ENCODE peak calls at places on chromosomes 4 and X, in five cellular contexts. One of them, this sample, is unnamed.

GRCh38 chr4:66906314-66906713 is 639.0 kb downstream of the CENPC start:
- DNase-seq in cardiac fibroblast: no peak
- DNase-seq in uterus: no peak
- DNase-seq in GM20000: no peak
- DNase-seq in omental fat pad: no peak
- DNase-seq in this sample: no peak

GRCh38 chr4:137363496-137363895 is 168.8 kb downstream of the PCDH18 start:
- DNase-seq in cardiac fibroblast: peak
- DNase-seq in uterus: no peak
- DNase-seq in GM20000: no peak
- DNase-seq in omental fat pad: no peak
- DNase-seq in this sample: no peak

GRCh38 chrX:18574591-18574990 is 97.3 kb downstream of the RS1 start:
- DNase-seq in cardiac fibroblast: peak
- DNase-seq in uterus: peak
- DNase-seq in GM20000: no peak
- DNase-seq in omental fat pad: no peak
- DNase-seq in this sample: no peak

GRCh38 chr4:153204247-153205027 is at the start of gene TRIM2:
- DNase-seq in cardiac fibroblast: peak
- DNase-seq in uterus: peak
- DNase-seq in GM20000: no peak
- DNase-seq in omental fat pad: peak
- DNase-seq in this sample: peak

GRCh38 chr4:22315643-22316042 is 200.2 kb downstream of the ADGRA3 start:
- DNase-seq in cardiac fibroblast: peak
- DNase-seq in uterus: no peak
- DNase-seq in GM20000: no peak
- DNase-seq in omental fat pad: no peak
- DNase-seq in this sample: peak

GRCh38 chr4:176839656-176840055 is 46.9 kb upstream of the VEGFC start:
- DNase-seq in cardiac fibroblast: no peak
- DNase-seq in uterus: no peak
- DNase-seq in GM20000: no peak
- DNase-seq in omental fat pad: no peak
- DNase-seq in this sample: no peak

GRCh38 chr4:40305329-40306193 is 29.6 kb upstream of the CHRNA9 start:
- DNase-seq in cardiac fibroblast: no peak
- DNase-seq in uterus: no peak
- DNase-seq in GM20000: peak
- DNase-seq in omental fat pad: no peak
- DNase-seq in this sample: peak

GRCh38 chr4:140186651-140187315 is 32.8 kb upstream of the MAML3 start:
- DNase-seq in cardiac fibroblast: peak
- DNase-seq in uterus: peak
- DNase-seq in GM20000: no peak
- DNase-seq in omental fat pad: peak
- DNase-seq in this sample: no peak

GRCh38 chr4:92952426-92952825 is 648.7 kb downstream of the GRID2 start:
- DNase-seq in cardiac fibroblast: no peak
- DNase-seq in uterus: no peak
- DNase-seq in GM20000: no peak
- DNase-seq in omental fat pad: no peak
- DNase-seq in this sample: no peak

GRCh38 chr4:158894826-158895225 is 126.0 kb downstream of the FNIP2 start:
- DNase-seq in cardiac fibroblast: no peak
- DNase-seq in uterus: no peak
- DNase-seq in GM20000: no peak
- DNase-seq in omental fat pad: no peak
- DNase-seq in this sample: no peak

GRCh38 chr4:139933541-139933940 is 220.4 kb downstream of the MAML3 start:
- DNase-seq in cardiac fibroblast: no peak
- DNase-seq in uterus: no peak
- DNase-seq in GM20000: no peak
- DNase-seq in omental fat pad: no peak
- DNase-seq in this sample: no peak

GRCh38 chrX:69116077-69116476 is 49.2 kb downstream of the PJA1 start:
- DNase-seq in cardiac fibroblast: no peak
- DNase-seq in uterus: no peak
- DNase-seq in GM20000: no peak
- DNase-seq in omental fat pad: no peak
- DNase-seq in this sample: no peak

GRCh38 chr4:103754844-103755243 is 35.1 kb upstream of the TACR3 start:
- DNase-seq in cardiac fibroblast: no peak
- DNase-seq in uterus: no peak
- DNase-seq in GM20000: no peak
- DNase-seq in omental fat pad: no peak
- DNase-seq in this sample: no peak

GRCh38 chr4:103757631-103758030 is 37.8 kb upstream of the TACR3 start:
- DNase-seq in cardiac fibroblast: no peak
- DNase-seq in uterus: no peak
- DNase-seq in GM20000: no peak
- DNase-seq in omental fat pad: no peak
- DNase-seq in this sample: no peak

GRCh38 chr4:103756736-103757135 is 37.0 kb upstream of the TACR3 start:
- DNase-seq in cardiac fibroblast: no peak
- DNase-seq in uterus: no peak
- DNase-seq in GM20000: no peak
- DNase-seq in omental fat pad: no peak
- DNase-seq in this sample: no peak

GRCh38 chr4:103753868-103754653 is 34.3 kb upstream of the TACR3 start:
- DNase-seq in cardiac fibroblast: no peak
- DNase-seq in uterus: no peak
- DNase-seq in GM20000: no peak
- DNase-seq in omental fat pad: no peak
- DNase-seq in this sample: no peak
- TF ChIP-seq CTCF in cardiac fibroblast: no peak
- TF ChIP-seq CTCF in uterus: no peak
- TF ChIP-seq CTCF in GM20000: no peak
- TF ChIP-seq CTCF in omental fat pad: no peak
- TF ChIP-seq CTCF in this sample: no peak

GRCh38 chr4:2441393-2442174 is 22.8 kb downstream of the CFAP99 start:
- DNase-seq in cardiac fibroblast: peak
- DNase-seq in uterus: no peak
- DNase-seq in GM20000: peak
- DNase-seq in omental fat pad: no peak
- DNase-seq in this sample: peak
- TF ChIP-seq CTCF in cardiac fibroblast: peak
- TF ChIP-seq CTCF in uterus: peak
- TF ChIP-seq CTCF in GM20000: peak
- TF ChIP-seq CTCF in omental fat pad: no peak
- TF ChIP-seq CTCF in this sample: peak

GRCh38 chr4:74814052-74814451 is 19.7 kb upstream of the BTC start:
- DNase-seq in cardiac fibroblast: no peak
- DNase-seq in uterus: no peak
- DNase-seq in GM20000: no peak
- DNase-seq in omental fat pad: no peak
- DNase-seq in this sample: no peak
- TF ChIP-seq CTCF in cardiac fibroblast: no peak
- TF ChIP-seq CTCF in uterus: no peak
- TF ChIP-seq CTCF in GM20000: no peak
- TF ChIP-seq CTCF in omental fat pad: no peak
- TF ChIP-seq CTCF in this sample: no peak

GRCh38 chrX:4277122-4277521 is 563.7 kb upstream of the PRKX start:
- DNase-seq in cardiac fibroblast: no peak
- DNase-seq in uterus: no peak
- DNase-seq in GM20000: no peak
- DNase-seq in omental fat pad: no peak
- DNase-seq in this sample: no peak
- TF ChIP-seq CTCF in cardiac fibroblast: no peak
- TF ChIP-seq CTCF in uterus: no peak
- TF ChIP-seq CTCF in GM20000: no peak
- TF ChIP-seq CTCF in omental fat pad: no peak
- TF ChIP-seq CTCF in this sample: no peak

GRCh38 chrX:132219343-132219768 is at the start of gene RAP2C:
- DNase-seq in cardiac fibroblast: peak
- DNase-seq in uterus: peak
- DNase-seq in GM20000: peak
- DNase-seq in omental fat pad: peak
- DNase-seq in this sample: peak
- TF ChIP-seq CTCF in cardiac fibroblast: peak
- TF ChIP-seq CTCF in uterus: peak
- TF ChIP-seq CTCF in GM20000: peak
- TF ChIP-seq CTCF in omental fat pad: no peak
- TF ChIP-seq CTCF in this sample: no peak

GRCh38 chr4:77314697-77315096 is 157.7 kb downstream of the CCNG2 start:
- DNase-seq in cardiac fibroblast: no peak
- DNase-seq in uterus: no peak
- DNase-seq in GM20000: no peak
- DNase-seq in omental fat pad: no peak
- DNase-seq in this sample: no peak

GRCh38 chr4:77306496-77306895 is 149.5 kb downstream of the CCNG2 start:
- DNase-seq in cardiac fibroblast: no peak
- DNase-seq in uterus: no peak
- DNase-seq in GM20000: no peak
- DNase-seq in omental fat pad: no peak
- DNase-seq in this sample: no peak

GRCh38 chr4:77309496-77309895 is 152.5 kb downstream of the CCNG2 start:
- DNase-seq in cardiac fibroblast: no peak
- DNase-seq in uterus: no peak
- DNase-seq in GM20000: no peak
- DNase-seq in omental fat pad: no peak
- DNase-seq in this sample: no peak

GRCh38 chr4:77308843-77309242 is 151.8 kb downstream of the CCNG2 start:
- DNase-seq in cardiac fibroblast: peak
- DNase-seq in uterus: no peak
- DNase-seq in GM20000: peak
- DNase-seq in omental fat pad: no peak
- DNase-seq in this sample: no peak

GRCh38 chr4:77310931-77311330 is 153.9 kb downstream of the CCNG2 start:
- DNase-seq in cardiac fibroblast: peak
- DNase-seq in uterus: no peak
- DNase-seq in GM20000: no peak
- DNase-seq in omental fat pad: no peak
- DNase-seq in this sample: no peak
- TF ChIP-seq CTCF in cardiac fibroblast: no peak
- TF ChIP-seq CTCF in uterus: no peak
- TF ChIP-seq CTCF in GM20000: no peak
- TF ChIP-seq CTCF in omental fat pad: no peak
- TF ChIP-seq CTCF in this sample: no peak

DNA sequence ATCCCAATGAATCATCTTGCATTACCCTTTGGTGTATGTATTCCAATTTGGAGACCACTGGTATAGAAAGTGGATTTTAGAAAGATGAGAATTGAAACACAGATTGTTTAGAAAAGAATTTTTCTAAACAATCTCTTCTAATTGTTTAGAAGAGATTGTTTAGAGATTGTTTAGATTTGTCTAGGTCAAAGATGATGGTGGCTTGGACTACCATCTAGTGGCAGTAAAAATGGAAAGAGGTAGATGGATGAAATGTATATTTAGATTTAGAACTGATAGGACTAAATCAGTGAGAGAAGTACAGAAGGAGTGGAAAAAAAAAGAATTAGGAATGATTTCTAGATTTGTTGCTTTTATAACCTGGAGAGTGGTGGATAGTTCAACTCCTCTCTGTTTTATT is 70.6 kb downstream of the ARSJ start:
- DNase-seq in cardiac fibroblast: no peak
- DNase-seq in uterus: no peak
- DNase-seq in GM20000: no peak
- DNase-seq in omental fat pad: no peak
- DNase-seq in this sample: no peak
- TF ChIP-seq CTCF in cardiac fibroblast: no peak
- TF ChIP-seq CTCF in uterus: no peak
- TF ChIP-seq CTCF in GM20000: no peak
- TF ChIP-seq CTCF in omental fat pad: no peak
- TF ChIP-seq CTCF in this sample: peak

This sample was measured in activated CD8-positive, alpha-beta T cell treated with anti-CD3 and anti-CD28 coated beads for 36 hours.